ENCODE peak calls at places on chromosomes 6 and 20, in five cellular contexts. P is A549, D is uterus, C is stomach, A is body of pancreas. Y is an unnamed sample.
A peak's percentile ranks its signal among the peaks of the same experiment; 100 is the strongest.

GRCh38 chr6:41966961-41967311 is 25.3 kb upstream of the CCND3 start:
- DNase-seq in P (peak; percentile 84), D (no peak), C (no peak), A (no peak), Y (no peak)

GRCh38 chr20:21520702-21521595 is 7.1 kb upstream of the NKX2-2 start:
- DNase-seq in P (no peak), D (no peak), C (no peak), A (no peak), Y (no peak)

GRCh38 chr6:39892490-39893129 is 41.7 kb downstream of the MOCS1 start:
- DNase-seq in P (peak; percentile 38), D (peak; percentile 57), C (peak; percentile 74), A (peak; percentile 77), Y (peak; percentile 73)

GRCh38 chr20:10508060-10508459 is 73.0 kb downstream of the SLX4IP start:
- DNase-seq in P (no peak), D (no peak), C (no peak), A (no peak), Y (peak; percentile 62)

GRCh38 chr6:85576479-85576878 is 17.2 kb downstream of the SNX14 start:
- DNase-seq in P (no peak), D (no peak), C (no peak), A (no peak), Y (no peak)

GRCh38 chr6:36025260-36025931 is 955 bp upstream of the SLC26A8 start:
- DNase-seq in P (no peak), D (no peak), C (no peak), A (no peak), Y (no peak)

GRCh38 chr6:93417421-93417996 is 1.9 kb downstream of the EPHA7 start:
- DNase-seq in P (peak; percentile 19), D (no peak), C (no peak), A (no peak), Y (peak; percentile 16)

GRCh38 chr6:9140861-9141534 is 705.7 kb upstream of the SLC35B3 start:
- DNase-seq in P (no peak), D (no peak), C (no peak), A (peak; percentile 14), Y (no peak)

GRCh38 chr6:130033999-130034814 is 15.8 kb downstream of the L3MBTL3 start:
- DNase-seq in P (no peak), D (peak; percentile 63), C (no peak), A (no peak), Y (no peak)

GRCh38 chr6:166313255-166314070 is 5.3 kb upstream of the PRR18 start:
- DNase-seq in P (peak; percentile 18), D (no peak), C (peak; percentile 53), A (peak; percentile 36), Y (no peak)

GRCh38 chr6:16760536-16761468 is at the start of gene ATXN1:
- DNase-seq in P (peak; percentile 61), D (peak; percentile 81), C (peak; percentile 62), A (peak; percentile 75), Y (peak; percentile 71)
- TF ChIP-seq POLR2A in P (no peak), D (peak; percentile 18), C (no peak), A (peak; percentile 25), Y (no peak)

GRCh38 chr6:31837612-31838553 is 10.3 kb downstream of the HSPA1B start:
- DNase-seq in P (no peak), D (no peak), C (no peak), A (no peak), Y (no peak)

GRCh38 chr6:31836036-31836675 is 8.6 kb downstream of the HSPA1B start:
- DNase-seq in P (no peak), D (no peak), C (no peak), A (no peak), Y (no peak)

GRCh38 chr6:31834704-31835375 is 7.3 kb downstream of the HSPA1B start:
- DNase-seq in P (peak; percentile 79), D (peak; percentile 71), C (peak; percentile 77), A (peak; percentile 74), Y (peak; percentile 83)

GRCh38 chr6:31838968-31839367 is 11.4 kb downstream of the HSPA1B start:
- DNase-seq in P (no peak), D (no peak), C (no peak), A (no peak), Y (no peak)

DNA sequence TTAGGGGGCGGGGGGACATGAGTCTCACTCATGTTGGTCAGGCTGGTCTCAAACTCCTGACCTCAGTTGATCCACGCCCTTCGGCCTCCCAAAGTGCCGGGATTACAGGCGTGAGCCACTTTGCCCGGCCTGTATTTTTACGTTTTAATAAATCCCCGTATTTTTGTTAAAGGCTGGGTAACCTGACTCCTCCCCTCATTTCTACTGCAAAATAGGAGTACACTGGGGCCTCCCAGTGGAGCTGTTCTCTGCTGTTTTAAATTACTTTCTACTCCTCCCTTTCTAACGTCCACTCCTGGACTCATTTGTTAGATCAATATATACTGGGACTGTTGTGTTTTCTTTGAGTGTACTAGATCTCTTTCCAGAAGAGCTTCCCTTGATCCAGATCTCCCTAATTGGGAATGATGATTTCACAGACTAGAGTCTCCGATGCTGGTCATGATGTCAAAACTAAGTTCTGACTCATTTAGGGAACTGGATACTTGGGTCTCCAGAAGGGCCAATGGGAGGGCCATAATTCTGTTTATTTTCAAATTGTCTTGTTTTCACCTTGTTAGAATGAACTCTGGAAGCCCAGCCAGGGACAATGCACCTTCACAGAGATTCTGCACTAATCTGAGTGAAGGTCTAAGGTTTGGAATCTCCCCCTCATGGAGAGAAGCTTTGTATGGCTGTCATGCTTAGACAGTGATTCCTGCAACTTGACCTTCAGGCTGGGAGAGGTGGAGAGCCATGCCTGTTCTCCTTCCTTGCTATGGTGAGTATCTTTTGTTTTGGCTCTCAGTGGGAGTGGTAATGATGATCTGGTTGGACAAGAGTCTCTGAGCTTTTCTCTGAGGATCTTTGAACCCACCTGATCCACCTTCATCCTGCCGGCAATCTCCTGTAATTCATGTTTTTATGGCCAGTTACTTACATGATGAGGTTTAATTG is 9.4 kb downstream of the HSPA1B start:
- DNase-seq in P (no peak), D (no peak), C (no peak), A (no peak), Y (no peak)
- TF ChIP-seq CTCF in P (no peak), D (no peak), C (no peak), A (no peak), Y (no peak)

GRCh38 chr6:143062551-143062950 is 1.9 kb downstream of the AIG1 start:
- DNase-seq in P (no peak), D (no peak), C (no peak), A (no peak), Y (no peak)
- H3K4me3 ChIP-seq in P (no peak overlapping the region), D (no peak overlapping the region), C (no peak overlapping the region), A (no peak overlapping the region), Y (no peak overlapping the region)

GRCh38 chr6:87728706-87729105 is 26.7 kb upstream of the AKIRIN2 start:
- DNase-seq in P (no peak), D (no peak), C (no peak), A (no peak), Y (no peak)

GRCh38 chr6:87723727-87724078 is 21.7 kb upstream of the AKIRIN2 start:
- DNase-seq in P (no peak), D (no peak), C (no peak), A (no peak), Y (no peak)

GRCh38 chr6:87722831-87723726 is 21.0 kb upstream of the AKIRIN2 start:
- DNase-seq in P (peak; percentile 94), D (no peak), C (peak; percentile 44), A (peak; percentile 91), Y (peak; percentile 28)

GRCh38 chr6:87721311-87721710 is 19.3 kb upstream of the AKIRIN2 start:
- DNase-seq in P (no peak), D (no peak), C (no peak), A (no peak), Y (no peak)

GRCh38 chr6:87724994-87725811 is 23.2 kb upstream of the AKIRIN2 start:
- DNase-seq in P (no peak), D (no peak), C (no peak), A (no peak), Y (no peak)
- TF ChIP-seq POLR2A in P (no peak), D (no peak), C (no peak), A (no peak), Y (no peak)

DNA sequence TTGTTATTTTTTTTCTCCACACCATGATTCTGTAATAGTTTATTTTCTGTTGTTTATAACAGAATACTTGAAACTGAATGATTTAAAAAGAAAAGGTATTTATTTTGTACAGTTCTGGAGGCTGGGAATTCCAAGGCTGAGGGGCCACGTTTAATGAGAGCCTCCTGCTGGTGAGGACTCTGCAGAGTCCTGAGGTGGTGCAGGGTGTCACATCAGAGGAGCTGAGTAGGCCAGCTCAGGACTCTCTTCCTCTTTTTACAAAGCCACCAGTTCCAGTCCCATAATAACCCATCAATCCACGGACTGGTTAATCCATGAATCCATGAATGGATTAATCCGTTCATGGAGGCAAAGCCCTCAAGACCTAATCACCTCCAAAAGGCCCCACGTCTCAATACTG is 71.6 kb downstream of the TFAP2A start:
- DNase-seq in P (no peak), D (no peak), C (no peak), A (no peak), Y (no peak)
- TF ChIP-seq CTCF in P (no peak), D (no peak), C (no peak), A (no peak), Y (no peak)

GRCh38 chr20:45352729-45353128 is 4.5 kb upstream of the SDC4 start:
- DNase-seq in P (no peak), D (no peak), C (no peak), A (no peak), Y (no peak)

GRCh38 chr20:45355209-45355608 is 7.0 kb upstream of the SDC4 start:
- DNase-seq in P (peak; percentile 36), D (no peak), C (no peak), A (no peak), Y (no peak)

GRCh38 chr20:45355685-45356084 is 7.3 kb upstream of the SYS1 start:
- DNase-seq in P (no peak), D (no peak), C (no peak), A (no peak), Y (no peak)

GRCh38 chr20:45353746-45354145 is 5.5 kb upstream of the SDC4 start:
- DNase-seq in P (no peak), D (no peak), C (no peak), A (no peak), Y (no peak)

DNA sequence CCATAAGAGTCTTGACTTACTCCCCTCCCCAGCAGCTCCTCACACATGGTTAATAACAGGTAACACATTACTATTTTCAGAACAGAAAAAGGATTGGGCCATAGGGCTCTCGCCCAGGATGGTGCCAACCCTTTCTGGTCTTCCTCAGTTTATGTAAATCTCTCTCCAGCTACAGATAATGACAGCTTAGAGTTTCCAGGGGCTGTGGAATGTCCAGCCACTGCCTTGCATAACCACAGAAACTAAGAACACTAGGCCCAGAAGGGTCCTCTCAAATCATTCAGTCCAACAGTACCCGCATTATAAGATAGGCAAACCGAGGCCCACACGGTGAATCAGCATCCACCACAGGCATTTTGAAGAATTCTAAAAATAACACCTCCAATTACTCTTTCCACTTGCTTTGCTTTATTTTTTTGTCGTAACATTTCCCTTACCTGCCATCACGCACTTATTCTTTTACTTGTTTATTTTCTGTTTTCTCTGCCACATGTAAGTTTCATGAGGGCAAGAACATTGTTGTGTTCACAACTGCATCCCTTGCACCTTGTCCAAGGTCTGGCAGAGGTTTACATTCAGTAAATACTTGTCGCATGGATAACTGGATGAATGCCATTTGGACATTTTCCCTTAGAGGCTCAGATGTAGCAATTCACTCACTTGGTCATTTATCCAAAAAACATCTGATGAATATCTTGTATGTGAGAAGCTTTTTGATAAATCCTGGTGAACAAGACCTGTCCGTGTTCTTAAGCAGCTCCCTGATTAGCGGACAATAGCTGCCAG is 6.4 kb upstream of the SDC4 start:
- DNase-seq in P (no peak), D (no peak), C (no peak), A (no peak), Y (no peak)
- H3K4me3 ChIP-seq in P (no peak overlapping the region), D (no peak overlapping the region), C (no peak overlapping the region), A (no peak overlapping the region), Y (no peak overlapping the region)